ENCODE peak calls at places on chromosomes 6 and 20, in eight cellular contexts. E is BJ; D is NCI-H82; F is stimulated activated naive CD4-positive, alpha-beta T cell; S is mucosa of gallbladder; A is ovary; J is brain microvascular endothelial cell; R is amygdala. O is an unnamed sample.

GRCh38 chr20:62159835-62160234 is 16.3 kb downstream of the SS18L1 start:
- DNase-seq in J (no peak), S (no peak), D (no peak), F (no peak), E (no peak), R (no peak), A (no peak), O (no peak)

GRCh38 chr6:40474937-40475336 is 112.2 kb downstream of the LRFN2 start:
- DNase-seq in E (no peak), S (no peak), F (no peak), J (no peak), R (no peak), A (no peak), D (peak), O (no peak)

GRCh38 chr6:44967481-44967880 is 360.6 kb upstream of the RUNX2 start:
- DNase-seq in E (no peak), R (no peak), D (no peak), F (no peak), J (no peak), S (no peak), A (no peak), O (peak)

GRCh38 chr6:47737406-47737805 is 39.0 kb downstream of the ADGRF4 start:
- DNase-seq in A (no peak), R (peak), D (no peak), J (no peak), E (no peak), S (no peak), F (no peak), O (no peak)

GRCh38 chr6:113381957-113382356 is 475.2 kb upstream of the MARCKS start:
- DNase-seq in A (peak), D (peak), S (peak), E (no peak), R (no peak), J (peak), F (no peak), O (peak)

GRCh38 chr6:132391391-132392291 is 9.6 kb downstream of the MOXD1 start:
- DNase-seq in F (no peak), D (no peak), E (peak), A (no peak), R (peak), J (peak), S (peak), O (peak)

GRCh38 chr6:155093430-155093829 is 98.3 kb downstream of the TIAM2 start:
- DNase-seq in F (no peak), R (no peak), A (no peak), J (no peak), S (no peak), D (peak), E (no peak), O (no peak)

GRCh38 chr6:63571382-63571882 is 848 bp upstream of the LOC128125822 start:
- DNase-seq in D (no peak), R (no peak), A (no peak), J (no peak), F (peak), E (no peak), S (no peak), O (peak)

GRCh38 chr6:89895273-89895874 is 1.1 kb downstream of the GJA10 start:
- DNase-seq in D (peak), F (no peak), A (no peak), J (peak), E (no peak), S (peak), R (no peak), O (peak)

GRCh38 chr6:34616230-34616591 is 60.1 kb upstream of the SPDEF start:
- DNase-seq in S (no peak), E (no peak), J (no peak), A (no peak), D (no peak), R (no peak), F (no peak), O (no peak)

GRCh38 chr6:131685266-131685780 is 15.9 kb downstream of the OR2A4 start:
- DNase-seq in S (no peak), F (no peak), R (no peak), J (no peak), A (no peak), D (no peak), E (no peak), O (no peak)

GRCh38 chr6:137272403-137272802 is 53.2 kb upstream of the IFNGR1 start:
- DNase-seq in E (no peak), J (no peak), F (no peak), D (no peak), A (no peak), S (no peak), R (no peak), O (no peak)

GRCh38 chr6:41939091-41939847 is 2.3 kb downstream of the CCND3 start:
- DNase-seq in R (peak), S (no peak), F (peak), E (no peak), D (no peak), A (peak), J (no peak), O (peak)

GRCh38 chr20:41443667-41444066 is 77.0 kb upstream of the EMILIN3 start:
- DNase-seq in J (no peak), E (no peak), A (no peak), S (no peak), F (no peak), D (no peak), R (no peak), O (no peak)

GRCh38 chr6:15798856-15799255 is 136.0 kb upstream of the DTNBP1 start:
- DNase-seq in A (no peak), J (no peak), R (no peak), F (no peak), S (no peak), D (peak), E (no peak), O (no peak)

O was measured in HCEC 1CT.